ENCODE peak calls at places on chromosomes 13 and 19, in four cellular contexts. One of them, this sample, is unnamed.
A peak's percentile ranks its signal among the peaks of the same experiment; 100 is the strongest.

GRCh38 chr19:6720369-6721112 is at the start of gene C3:
- DNase-seq in astrocyte: no peak
- DNase-seq in foreskin fibroblast: peak; percentile 70
- DNase-seq in WTC11: no peak
- DNase-seq in this sample: peak; percentile 49

GRCh38 chr13:87661471-87661870 is 9.7 kb upstream of the SLITRK5 start:
- DNase-seq in foreskin fibroblast: no peak
- DNase-seq in astrocyte: peak; percentile 73
- DNase-seq in WTC11: no peak
- DNase-seq in this sample: no peak

GRCh38 chr19:5718579-5719273 is 1.2 kb downstream of the LONP1 start:
- DNase-seq in foreskin fibroblast: peak; percentile 89
- DNase-seq in WTC11: no peak
- DNase-seq in astrocyte: peak; percentile 80
- DNase-seq in this sample: peak; percentile 89

GRCh38 chr13:44746690-44747089 is 170.6 kb upstream of the TSC22D1 start:
- DNase-seq in WTC11: no peak
- DNase-seq in foreskin fibroblast: peak; percentile 70
- DNase-seq in astrocyte: peak; percentile 27
- DNase-seq in this sample: no peak

GRCh38 chr19:47581605-47582319 is 8.8 kb upstream of the ZNF541 start:
- DNase-seq in astrocyte: no peak
- DNase-seq in foreskin fibroblast: no peak
- DNase-seq in WTC11: no peak
- DNase-seq in this sample: no peak

GRCh38 chr13:78601124-78601885 is 2.0 kb downstream of the POU4F1 start:
- DNase-seq in WTC11: peak; percentile 54
- DNase-seq in astrocyte: no peak
- DNase-seq in foreskin fibroblast: peak; percentile 50
- DNase-seq in this sample: no peak

GRCh38 chr19:38388310-38389100 is at the start of gene SPRED3:
- DNase-seq in foreskin fibroblast: peak; percentile 83
- DNase-seq in WTC11: peak; percentile 73
- DNase-seq in astrocyte: no peak
- DNase-seq in this sample: no peak

GRCh38 chr19:15280915-15281683 is 48.9 kb upstream of the EPHX3 start:
- DNase-seq in astrocyte: peak; percentile 81
- DNase-seq in WTC11: no peak
- DNase-seq in foreskin fibroblast: peak; percentile 94
- DNase-seq in this sample: no peak

GRCh38 chr13:85441364-85441763 is 357.9 kb downstream of the SLITRK6 start:
- DNase-seq in foreskin fibroblast: no peak
- DNase-seq in astrocyte: no peak
- DNase-seq in WTC11: no peak
- DNase-seq in this sample: no peak

GRCh38 chr13:104382941-104383340 is 1316.7 kb upstream of the SLC10A2 start:
- DNase-seq in foreskin fibroblast: peak; percentile 5
- DNase-seq in WTC11: no peak
- DNase-seq in astrocyte: peak; percentile 90
- DNase-seq in this sample: no peak

GRCh38 chr19:48237057-48237456 is 18.7 kb downstream of the CARD8 start:
- DNase-seq in WTC11: no peak
- DNase-seq in astrocyte: no peak
- DNase-seq in foreskin fibroblast: no peak
- DNase-seq in this sample: no peak

GRCh38 chr13:98468352-98468751 is 108.6 kb downstream of the STK24 start:
- DNase-seq in foreskin fibroblast: peak; percentile 35
- DNase-seq in astrocyte: no peak
- DNase-seq in WTC11: no peak
- DNase-seq in this sample: no peak
- TF ChIP-seq CTCF in foreskin fibroblast: no peak
- TF ChIP-seq CTCF in astrocyte: no peak
- TF ChIP-seq CTCF in WTC11: no peak
- TF ChIP-seq CTCF in this sample: no peak

GRCh38 chr13:111066544-111066943 is 48.6 kb upstream of the ARHGEF7 start:
- DNase-seq in WTC11: no peak
- DNase-seq in astrocyte: no peak
- DNase-seq in foreskin fibroblast: no peak
- DNase-seq in this sample: no peak

GRCh38 chr13:111064661-111065060 is 50.4 kb upstream of the ARHGEF7 start:
- DNase-seq in foreskin fibroblast: no peak
- DNase-seq in WTC11: no peak
- DNase-seq in astrocyte: no peak
- DNase-seq in this sample: no peak

GRCh38 chr13:111065698-111066097 is 49.4 kb upstream of the ARHGEF7 start:
- DNase-seq in WTC11: no peak
- DNase-seq in astrocyte: no peak
- DNase-seq in foreskin fibroblast: no peak
- DNase-seq in this sample: no peak

GRCh38 chr13:111062305-111062704 is 52.8 kb upstream of the ARHGEF7 start:
- DNase-seq in astrocyte: no peak
- DNase-seq in foreskin fibroblast: no peak
- DNase-seq in WTC11: no peak
- DNase-seq in this sample: no peak

DNA sequence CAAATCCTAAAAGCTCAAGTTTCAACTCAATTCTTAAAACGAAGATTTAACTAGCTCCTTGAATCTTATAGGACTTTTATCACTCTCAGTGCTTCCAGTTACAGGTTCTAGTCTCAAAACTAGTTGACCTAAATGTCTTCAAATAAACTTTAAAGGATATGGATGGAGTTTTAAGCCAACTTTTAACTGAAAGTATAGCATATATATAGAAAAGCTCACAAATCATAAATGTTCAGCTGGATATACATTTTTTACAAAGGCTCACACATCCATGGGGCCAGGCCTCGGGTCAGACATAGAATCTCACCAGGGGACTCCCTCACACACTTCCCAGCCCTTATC is 47.1 kb upstream of the ARHGEF7 start:
- DNase-seq in foreskin fibroblast: no peak
- DNase-seq in astrocyte: no peak
- DNase-seq in WTC11: no peak
- DNase-seq in this sample: no peak
- TF ChIP-seq CTCF in foreskin fibroblast: no peak
- TF ChIP-seq CTCF in astrocyte: no peak
- TF ChIP-seq CTCF in WTC11: no peak
- TF ChIP-seq CTCF in this sample: no peak

GRCh38 chr13:110275931-110276552 is 30.9 kb downstream of the COL4A1 start:
- DNase-seq in WTC11: no peak
- DNase-seq in astrocyte: no peak
- DNase-seq in foreskin fibroblast: peak; percentile 52
- DNase-seq in this sample: no peak

GRCh38 chr13:110276553-110276950 is 30.4 kb downstream of the COL4A1 start:
- DNase-seq in foreskin fibroblast: no peak
- DNase-seq in astrocyte: no peak
- DNase-seq in WTC11: no peak
- DNase-seq in this sample: no peak

GRCh38 chr13:110272651-110273050 is 34.3 kb downstream of the COL4A1 start:
- DNase-seq in astrocyte: no peak
- DNase-seq in foreskin fibroblast: no peak
- DNase-seq in WTC11: no peak
- DNase-seq in this sample: no peak

GRCh38 chr13:110273254-110273653 is 33.7 kb downstream of the COL4A1 start:
- DNase-seq in astrocyte: no peak
- DNase-seq in foreskin fibroblast: no peak
- DNase-seq in WTC11: no peak
- DNase-seq in this sample: no peak

GRCh38 chr13:110274687-110275086 is 32.3 kb downstream of the COL4A1 start:
- DNase-seq in foreskin fibroblast: peak; percentile 26
- DNase-seq in astrocyte: no peak
- DNase-seq in WTC11: no peak
- DNase-seq in this sample: no peak
- TF ChIP-seq CTCF in foreskin fibroblast: peak; percentile 7
- TF ChIP-seq CTCF in astrocyte: no peak
- TF ChIP-seq CTCF in WTC11: no peak
- TF ChIP-seq CTCF in this sample: peak; percentile 38

GRCh38 chr13:110062777-110063442 is 244.0 kb downstream of the COL4A1 start:
- DNase-seq in astrocyte: no peak
- DNase-seq in foreskin fibroblast: no peak
- DNase-seq in WTC11: no peak
- DNase-seq in this sample: no peak

GRCh38 chr13:110063490-110063889 is 243.5 kb downstream of the COL4A1 start:
- DNase-seq in foreskin fibroblast: peak; percentile 21
- DNase-seq in WTC11: no peak
- DNase-seq in astrocyte: no peak
- DNase-seq in this sample: no peak

GRCh38 chr13:110064022-110064421 is 242.9 kb downstream of the COL4A1 start:
- DNase-seq in astrocyte: no peak
- DNase-seq in foreskin fibroblast: no peak
- DNase-seq in WTC11: no peak
- DNase-seq in this sample: no peak

GRCh38 chr13:110062077-110062776 is 244.7 kb downstream of the COL4A1 start:
- DNase-seq in WTC11: no peak
- DNase-seq in astrocyte: peak; percentile 32
- DNase-seq in foreskin fibroblast: peak; percentile 50
- DNase-seq in this sample: no peak

DNA sequence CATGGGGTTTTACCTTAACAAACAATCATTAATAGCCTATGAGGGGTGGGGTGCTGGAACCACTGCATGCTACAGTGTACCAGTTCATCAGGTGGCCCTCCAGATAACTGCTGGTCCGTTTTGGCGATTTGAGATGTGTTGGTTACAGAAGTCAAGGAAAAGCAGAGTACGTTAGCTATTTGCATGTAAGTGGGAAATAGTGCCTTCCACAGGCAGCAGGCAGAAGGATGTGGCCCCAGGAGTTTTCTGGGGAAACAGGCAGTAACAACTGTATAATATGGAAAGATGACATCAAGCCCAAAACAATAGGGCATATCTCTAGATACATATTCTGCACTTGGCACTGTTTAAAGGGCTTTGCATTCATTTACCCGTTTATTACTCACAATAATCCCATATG is 245.7 kb downstream of the COL4A1 start:
- DNase-seq in WTC11: no peak
- DNase-seq in foreskin fibroblast: no peak
- DNase-seq in astrocyte: no peak
- DNase-seq in this sample: no peak
- TF ChIP-seq CTCF in WTC11: peak; percentile 27
- TF ChIP-seq CTCF in foreskin fibroblast: no peak
- TF ChIP-seq CTCF in astrocyte: no peak
- TF ChIP-seq CTCF in this sample: no peak

DNA sequence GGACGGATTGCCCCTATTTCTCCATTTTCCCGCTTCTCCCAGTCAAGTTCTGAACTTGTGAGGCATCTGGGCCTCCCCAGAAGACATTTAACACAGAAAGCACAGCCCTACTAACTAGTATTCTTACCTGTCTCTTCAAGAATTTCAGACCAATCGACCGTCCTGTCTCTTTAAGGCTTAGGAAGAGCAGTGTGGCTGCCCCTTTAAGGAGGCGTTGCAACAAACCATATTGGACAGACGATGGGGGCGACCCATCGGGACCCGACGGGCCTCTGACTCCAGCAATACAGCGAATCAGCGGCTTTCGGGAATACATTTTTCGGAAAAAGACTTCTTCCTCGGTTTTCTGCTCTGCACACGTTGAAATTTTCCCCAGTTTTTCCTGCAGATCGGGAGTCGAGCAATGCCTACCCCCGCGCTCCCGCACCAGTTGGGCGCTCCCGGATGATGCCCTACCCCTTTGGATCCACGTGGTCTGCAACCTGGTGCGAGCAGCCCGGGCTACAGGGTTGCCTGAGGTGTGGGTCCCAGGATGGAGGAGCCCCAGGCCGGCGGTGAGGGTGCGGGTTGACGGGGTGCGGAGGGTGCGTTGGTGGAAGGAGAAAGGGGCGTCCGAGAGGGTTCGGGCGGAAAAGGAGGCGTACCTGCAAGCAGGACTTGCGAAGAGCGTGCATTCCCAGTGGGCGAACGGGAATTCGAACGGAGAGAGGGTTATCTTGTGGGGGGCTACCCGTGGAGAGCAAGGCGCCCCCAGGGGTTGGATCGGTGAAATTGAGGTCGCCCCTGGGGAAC is at the start of gene POLR1G:
- DNase-seq in astrocyte: peak; percentile 80
- DNase-seq in foreskin fibroblast: peak; percentile 88
- DNase-seq in WTC11: peak; percentile 80
- DNase-seq in this sample: no peak
- TF ChIP-seq CTCF in astrocyte: no peak
- TF ChIP-seq CTCF in foreskin fibroblast: no peak
- TF ChIP-seq CTCF in WTC11: no peak
- TF ChIP-seq CTCF in this sample: no peak

GRCh38 chr13:61950828-61951227 is 535.2 kb upstream of the PCDH20 start:
- DNase-seq in astrocyte: no peak
- DNase-seq in foreskin fibroblast: no peak
- DNase-seq in WTC11: no peak
- DNase-seq in this sample: no peak

DNA sequence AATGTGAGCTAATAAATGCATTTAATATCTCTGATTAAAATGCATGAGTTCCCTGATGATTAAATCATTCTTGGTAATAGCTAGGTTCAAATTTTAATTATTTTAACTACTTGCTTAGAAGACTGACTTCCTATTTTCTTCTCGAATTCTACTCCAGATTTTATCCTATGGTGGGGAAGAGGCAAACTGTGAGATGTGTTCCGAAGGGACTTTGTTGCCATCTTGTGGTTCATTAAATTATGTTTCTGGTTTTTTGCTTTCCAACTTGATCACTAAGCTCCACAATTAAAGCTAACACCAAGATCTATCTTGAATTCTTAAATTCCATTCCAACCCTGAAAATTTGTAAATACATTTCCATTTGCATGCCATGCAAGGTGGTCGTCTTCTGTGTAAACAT is 538.4 kb upstream of the PCDH20 start:
- DNase-seq in foreskin fibroblast: no peak
- DNase-seq in astrocyte: no peak
- DNase-seq in WTC11: no peak
- DNase-seq in this sample: no peak
- TF ChIP-seq CTCF in foreskin fibroblast: no peak
- TF ChIP-seq CTCF in astrocyte: peak; percentile 39
- TF ChIP-seq CTCF in WTC11: no peak
- TF ChIP-seq CTCF in this sample: no peak

GRCh38 chr13:75759531-75759930 is 123.4 kb downstream of the LMO7 start:
- DNase-seq in WTC11: no peak
- DNase-seq in astrocyte: no peak
- DNase-seq in foreskin fibroblast: no peak
- DNase-seq in this sample: no peak

GRCh38 chr13:75752848-75753247 is 116.7 kb downstream of the LMO7 start:
- DNase-seq in astrocyte: no peak
- DNase-seq in WTC11: no peak
- DNase-seq in foreskin fibroblast: no peak
- DNase-seq in this sample: no peak

GRCh38 chr13:75757336-75757735 is 121.2 kb downstream of the LMO7 start:
- DNase-seq in foreskin fibroblast: no peak
- DNase-seq in astrocyte: no peak
- DNase-seq in WTC11: no peak
- DNase-seq in this sample: no peak

GRCh38 chr13:75751350-75751749 is 115.2 kb downstream of the LMO7 start:
- DNase-seq in WTC11: no peak
- DNase-seq in astrocyte: no peak
- DNase-seq in foreskin fibroblast: no peak
- DNase-seq in this sample: no peak

DNA sequence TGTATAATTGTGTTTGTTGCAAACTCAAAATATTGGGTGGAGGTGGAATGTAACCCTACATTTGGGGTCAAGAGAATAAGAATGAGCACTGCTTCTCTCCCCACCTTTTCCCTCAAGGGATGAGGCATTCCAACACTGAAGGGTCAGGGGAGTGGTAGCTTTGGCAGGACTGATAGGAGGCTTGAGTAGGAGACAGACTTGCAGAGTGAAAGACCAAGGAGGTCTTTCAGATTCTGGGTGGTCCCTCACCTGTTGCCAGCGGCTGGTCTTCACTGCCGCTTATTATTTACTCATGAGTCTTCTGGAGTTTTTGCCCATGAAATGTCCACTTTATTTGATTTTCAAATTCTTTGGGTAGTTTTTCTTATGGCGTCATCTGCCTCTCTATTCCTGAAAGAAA is 118.8 kb downstream of the LMO7 start:
- DNase-seq in foreskin fibroblast: no peak
- DNase-seq in astrocyte: no peak
- DNase-seq in WTC11: no peak
- DNase-seq in this sample: no peak
- TF ChIP-seq CTCF in foreskin fibroblast: no peak
- TF ChIP-seq CTCF in astrocyte: no peak
- TF ChIP-seq CTCF in WTC11: no peak
- TF ChIP-seq CTCF in this sample: no peak